ENCODE peak calls at places on chromosomes 16 and 17, in five cellular contexts. One of them, this sample, is unnamed.
A peak's percentile ranks its signal among the peaks of the same experiment; 100 is the strongest.

GRCh38 chr17:77571562-77571981 is 386.9 kb upstream of the TNRC6C start:
- DNase-seq in CD8-positive, alpha-beta memory T cell: no peak
- DNase-seq in fibroblast of lung: peak; percentile 14
- DNase-seq in small intestine: peak; percentile 34
- DNase-seq in BJ: no peak
- DNase-seq in this sample: peak; percentile 2

GRCh38 chr16:55572439-55572838 is 6.0 kb downstream of the CAPNS2 start:
- DNase-seq in CD8-positive, alpha-beta memory T cell: no peak
- DNase-seq in small intestine: no peak
- DNase-seq in fibroblast of lung: no peak
- DNase-seq in BJ: no peak
- DNase-seq in this sample: no peak

GRCh38 chr16:50622643-50623369 is 58.3 kb downstream of the SNX20 start:
- DNase-seq in fibroblast of lung: no peak
- DNase-seq in CD8-positive, alpha-beta memory T cell: no peak
- DNase-seq in BJ: no peak
- DNase-seq in small intestine: no peak
- DNase-seq in this sample: no peak

GRCh38 chr16:48511716-48512115 is 98.3 kb downstream of the N4BP1 start:
- DNase-seq in BJ: no peak
- DNase-seq in fibroblast of lung: no peak
- DNase-seq in CD8-positive, alpha-beta memory T cell: no peak
- DNase-seq in small intestine: no peak
- DNase-seq in this sample: no peak

GRCh38 chr17:82835122-82835521 is 4.7 kb downstream of the ZNF750 start:
- DNase-seq in CD8-positive, alpha-beta memory T cell: no peak
- DNase-seq in BJ: no peak
- DNase-seq in fibroblast of lung: no peak
- DNase-seq in small intestine: no peak
- DNase-seq in this sample: no peak

GRCh38 chr17:14622622-14623101 is 321.8 kb downstream of the HS3ST3B1 start:
- DNase-seq in small intestine: no peak
- DNase-seq in CD8-positive, alpha-beta memory T cell: no peak
- DNase-seq in BJ: peak; percentile 96
- DNase-seq in fibroblast of lung: no peak
- DNase-seq in this sample: no peak

GRCh38 chr16:4373909-4374742 is 2.5 kb downstream of the VASN start:
- DNase-seq in BJ: peak; percentile 91
- DNase-seq in fibroblast of lung: peak; percentile 97
- DNase-seq in small intestine: no peak
- DNase-seq in CD8-positive, alpha-beta memory T cell: no peak
- DNase-seq in this sample: no peak

GRCh38 chr17:77186141-77186604 is 45.4 kb downstream of the SEC14L1 start:
- DNase-seq in BJ: no peak
- DNase-seq in CD8-positive, alpha-beta memory T cell: no peak
- DNase-seq in small intestine: no peak
- DNase-seq in fibroblast of lung: no peak
- DNase-seq in this sample: no peak

GRCh38 chr16:1414532-1415265 is at the start of gene UNKL:
- DNase-seq in CD8-positive, alpha-beta memory T cell: peak; percentile 79
- DNase-seq in fibroblast of lung: peak; percentile 28
- DNase-seq in BJ: no peak
- DNase-seq in small intestine: peak; percentile 55
- DNase-seq in this sample: peak; percentile 79

GRCh38 chr17:15482476-15482875 is 15.1 kb upstream of the CDRT4 start:
- DNase-seq in CD8-positive, alpha-beta memory T cell: no peak
- DNase-seq in small intestine: no peak
- DNase-seq in BJ: no peak
- DNase-seq in fibroblast of lung: no peak
- DNase-seq in this sample: no peak

GRCh38 chr17:27199948-27200347 is 94.0 kb upstream of the WSB1 start:
- DNase-seq in CD8-positive, alpha-beta memory T cell: no peak
- DNase-seq in BJ: no peak
- DNase-seq in fibroblast of lung: no peak
- DNase-seq in small intestine: no peak
- DNase-seq in this sample: no peak

GRCh38 chr17:49755681-49756283 is 8.1 kb downstream of the FAM117A start:
- DNase-seq in fibroblast of lung: no peak
- DNase-seq in small intestine: no peak
- DNase-seq in BJ: no peak
- DNase-seq in CD8-positive, alpha-beta memory T cell: no peak
- DNase-seq in this sample: no peak

GRCh38 chr17:65389956-65390355 is 171.5 kb downstream of the AXIN2 start:
- DNase-seq in fibroblast of lung: peak; percentile 94
- DNase-seq in small intestine: no peak
- DNase-seq in BJ: peak; percentile 33
- DNase-seq in CD8-positive, alpha-beta memory T cell: no peak
- DNase-seq in this sample: no peak

GRCh38 chr17:1391577-1391976 is 8.4 kb downstream of the YWHAE start:
- DNase-seq in CD8-positive, alpha-beta memory T cell: no peak
- DNase-seq in fibroblast of lung: no peak
- DNase-seq in small intestine: no peak
- DNase-seq in BJ: no peak
- DNase-seq in this sample: no peak

GRCh38 chr16:11401161-11402050 is 56.1 kb downstream of the RMI2 start:
- DNase-seq in small intestine: no peak
- DNase-seq in CD8-positive, alpha-beta memory T cell: no peak
- DNase-seq in BJ: no peak
- DNase-seq in fibroblast of lung: no peak
- DNase-seq in this sample: no peak

GRCh38 chr17:80790021-80790765 is 201.4 kb upstream of the CHMP6 start:
- DNase-seq in CD8-positive, alpha-beta memory T cell: no peak
- DNase-seq in small intestine: no peak
- DNase-seq in BJ: no peak
- DNase-seq in fibroblast of lung: peak; percentile 10
- DNase-seq in this sample: peak; percentile 43

GRCh38 chr17:64741038-64741641 is 79.0 kb upstream of the SMURF2 start:
- DNase-seq in small intestine: no peak
- DNase-seq in CD8-positive, alpha-beta memory T cell: no peak
- DNase-seq in fibroblast of lung: peak; percentile 81
- DNase-seq in BJ: no peak
- DNase-seq in this sample: no peak

GRCh38 chr17:56679148-56679766 is 85.8 kb downstream of the NOG start:
- DNase-seq in small intestine: peak; percentile 32
- DNase-seq in CD8-positive, alpha-beta memory T cell: no peak
- DNase-seq in fibroblast of lung: peak; percentile 42
- DNase-seq in BJ: no peak
- DNase-seq in this sample: no peak

GRCh38 chr17:61459968-61460718 is 7.9 kb downstream of the TBX4 start:
- DNase-seq in BJ: no peak
- DNase-seq in CD8-positive, alpha-beta memory T cell: no peak
- DNase-seq in small intestine: no peak
- DNase-seq in fibroblast of lung: no peak
- DNase-seq in this sample: no peak

GRCh38 chr17:67452681-67453554 is 75.8 kb downstream of the PITPNC1 start:
- DNase-seq in small intestine: peak; percentile 66
- DNase-seq in BJ: no peak
- DNase-seq in fibroblast of lung: no peak
- DNase-seq in CD8-positive, alpha-beta memory T cell: no peak
- DNase-seq in this sample: peak; percentile 63

GRCh38 chr16:20683812-20684211 is 13.7 kb downstream of the ACSM1 start:
- DNase-seq in CD8-positive, alpha-beta memory T cell: no peak
- DNase-seq in fibroblast of lung: no peak
- DNase-seq in small intestine: no peak
- DNase-seq in BJ: no peak
- DNase-seq in this sample: no peak

GRCh38 chr17:1005361-1005946 is 8.5 kb downstream of the TIMM22 start:
- DNase-seq in CD8-positive, alpha-beta memory T cell: no peak
- DNase-seq in fibroblast of lung: peak; percentile 83
- DNase-seq in small intestine: no peak
- DNase-seq in BJ: no peak
- DNase-seq in this sample: no peak

GRCh38 chr16:71467810-71468209 is 5.8 kb upstream of the ZNF23 start:
- DNase-seq in BJ: no peak
- DNase-seq in CD8-positive, alpha-beta memory T cell: peak; percentile 20
- DNase-seq in fibroblast of lung: peak; percentile 31
- DNase-seq in small intestine: peak; percentile 26
- DNase-seq in this sample: peak; percentile 37

GRCh38 chr17:9389116-9389515 is 186.5 kb downstream of the STX8 start:
- DNase-seq in BJ: peak; percentile 76
- DNase-seq in fibroblast of lung: peak; percentile 91
- DNase-seq in small intestine: peak; percentile 22
- DNase-seq in CD8-positive, alpha-beta memory T cell: no peak
- DNase-seq in this sample: no peak

GRCh38 chr16:25966172-25967097 is 274.7 kb downstream of the HS3ST4 start:
- DNase-seq in BJ: no peak
- DNase-seq in CD8-positive, alpha-beta memory T cell: no peak
- DNase-seq in fibroblast of lung: no peak
- DNase-seq in small intestine: no peak
- DNase-seq in this sample: no peak

GRCh38 chr16:4704491-4704890 is 11.1 kb downstream of the NUDT16L1 start:
- DNase-seq in BJ: no peak
- DNase-seq in CD8-positive, alpha-beta memory T cell: no peak
- DNase-seq in fibroblast of lung: no peak
- DNase-seq in small intestine: no peak
- DNase-seq in this sample: no peak

GRCh38 chr17:82957469-82957795 is 117.6 kb upstream of the ZNF750 start:
- DNase-seq in BJ: no peak
- DNase-seq in fibroblast of lung: no peak
- DNase-seq in small intestine: no peak
- DNase-seq in CD8-positive, alpha-beta memory T cell: no peak
- DNase-seq in this sample: no peak

GRCh38 chr16:3004319-3004718 is 8.4 kb upstream of the CLDN9 start:
- DNase-seq in fibroblast of lung: no peak
- DNase-seq in BJ: no peak
- DNase-seq in CD8-positive, alpha-beta memory T cell: no peak
- DNase-seq in small intestine: peak; percentile 18
- DNase-seq in this sample: no peak

GRCh38 chr17:57834146-57834741 is 15.6 kb downstream of the MRPS23 start:
- DNase-seq in CD8-positive, alpha-beta memory T cell: no peak
- DNase-seq in fibroblast of lung: peak; percentile 34
- DNase-seq in BJ: no peak
- DNase-seq in small intestine: peak; percentile 39
- DNase-seq in this sample: no peak

GRCh38 chr16:65538945-65539344 is 417.1 kb upstream of the CDH11 start:
- DNase-seq in CD8-positive, alpha-beta memory T cell: no peak
- DNase-seq in small intestine: no peak
- DNase-seq in BJ: peak; percentile 49
- DNase-seq in fibroblast of lung: peak; percentile 83
- DNase-seq in this sample: no peak

GRCh38 chr17:32350662-32351418 is 883 bp downstream of the ZNF207 start:
- DNase-seq in BJ: no peak
- DNase-seq in fibroblast of lung: peak; percentile 60
- DNase-seq in CD8-positive, alpha-beta memory T cell: peak; percentile 48
- DNase-seq in small intestine: peak; percentile 73
- DNase-seq in this sample: peak; percentile 58

GRCh38 chr16:29896841-29897240 is 2.5 kb downstream of the SEZ6L2 start:
- DNase-seq in BJ: no peak
- DNase-seq in CD8-positive, alpha-beta memory T cell: no peak
- DNase-seq in fibroblast of lung: no peak
- DNase-seq in small intestine: no peak
- DNase-seq in this sample: no peak
- H3K27me3 ChIP-seq in BJ: peaks cover 2% of the 10 kb centered on the region
- H3K27me3 ChIP-seq in CD8-positive, alpha-beta memory T cell: peaks cover 26% of the 10 kb centered on the region
- H3K27me3 ChIP-seq in fibroblast of lung: peaks cover 10% of the 10 kb centered on the region
- H3K27me3 ChIP-seq in small intestine: no peaks in the 10 kb centered on the region
- H3K27me3 ChIP-seq in this sample: peaks cover 10% of the 10 kb centered on the region

GRCh38 chr16:54542805-54543504 is 256.4 kb upstream of the IRX3 start:
- DNase-seq in CD8-positive, alpha-beta memory T cell: no peak
- DNase-seq in small intestine: no peak
- DNase-seq in fibroblast of lung: no peak
- DNase-seq in BJ: no peak
- DNase-seq in this sample: no peak
- H3K27me3 ChIP-seq in CD8-positive, alpha-beta memory T cell: no peaks in the 10 kb centered on the region
- H3K27me3 ChIP-seq in small intestine: no peaks in the 10 kb centered on the region
- H3K27me3 ChIP-seq in fibroblast of lung: no peaks in the 10 kb centered on the region
- H3K27me3 ChIP-seq in BJ: peaks cover 2% of the 10 kb centered on the region
- H3K27me3 ChIP-seq in this sample: no peaks in the 10 kb centered on the region

GRCh38 chr17:46118969-46119368 is 74.3 kb downstream of the KANSL1 start:
- DNase-seq in small intestine: no peak
- DNase-seq in CD8-positive, alpha-beta memory T cell: no peak
- DNase-seq in fibroblast of lung: no peak
- DNase-seq in BJ: no peak
- DNase-seq in this sample: no peak
- H3K27me3 ChIP-seq in small intestine: no peaks in the 10 kb centered on the region
- H3K27me3 ChIP-seq in CD8-positive, alpha-beta memory T cell: no peaks in the 10 kb centered on the region
- H3K27me3 ChIP-seq in fibroblast of lung: no peaks in the 10 kb centered on the region
- H3K27me3 ChIP-seq in BJ: no peaks in the 10 kb centered on the region
- H3K27me3 ChIP-seq in this sample: no peaks in the 10 kb centered on the region

GRCh38 chr16:80081851-80082250 is 458.9 kb upstream of the DYNLRB2 start:
- DNase-seq in BJ: no peak
- DNase-seq in small intestine: peak; percentile 95
- DNase-seq in fibroblast of lung: no peak
- DNase-seq in CD8-positive, alpha-beta memory T cell: no peak
- DNase-seq in this sample: no peak
- H3K27me3 ChIP-seq in BJ: peaks cover 3% of the 10 kb centered on the region
- H3K27me3 ChIP-seq in small intestine: no peaks in the 10 kb centered on the region
- H3K27me3 ChIP-seq in fibroblast of lung: no peaks in the 10 kb centered on the region
- H3K27me3 ChIP-seq in CD8-positive, alpha-beta memory T cell: no peaks in the 10 kb centered on the region
- H3K27me3 ChIP-seq in this sample: no peaks in the 10 kb centered on the region

GRCh38 chr16:85963746-85964370 is 64.9 kb downstream of the IRF8 start:
- DNase-seq in BJ: peak; percentile 8
- DNase-seq in small intestine: no peak
- DNase-seq in CD8-positive, alpha-beta memory T cell: no peak
- DNase-seq in fibroblast of lung: peak; percentile 27
- DNase-seq in this sample: no peak
- H3K27me3 ChIP-seq in BJ: peaks cover 23% of the 10 kb centered on the region
- H3K27me3 ChIP-seq in small intestine: no peaks in the 10 kb centered on the region
- H3K27me3 ChIP-seq in CD8-positive, alpha-beta memory T cell: no peaks in the 10 kb centered on the region
- H3K27me3 ChIP-seq in fibroblast of lung: no peaks in the 10 kb centered on the region
- H3K27me3 ChIP-seq in this sample: no peaks in the 10 kb centered on the region